ENCODE peak calls at places on chromosomes 16 and 17, in five cellular contexts. A is neuronal stem cell; D is aorta; C is left colon; W is stimulated activated naive CD8-positive, alpha-beta T cell treated with anti-CD3 and anti-CD28 coated beads, Interleukin-15, amount 100 ng/mL, for 72 hours. I is an unnamed sample.

GRCh38 chr17:6361733-6362132 is 73.2 kb downstream of the AIPL1 start:
- DNase-seq in A (no peak), D (no peak), C (no peak), W (no peak), I (no peak)

GRCh38 chr17:68533887-68534700 is 21.9 kb downstream of the PRKAR1A start:
- DNase-seq in A (no peak), D (no peak), C (no peak), W (no peak), I (no peak)

GRCh38 chr16:29943846-29944669 is 17.8 kb upstream of the TMEM219 start:
- DNase-seq in A (no peak), D (peak; percentile 66), C (peak; percentile 63), W (no peak), I (peak; percentile 87)

GRCh38 chr16:1019234-1019933 is 37.8 kb downstream of the SOX8 start:
- DNase-seq in A (peak; percentile 76), D (peak; percentile 92), C (no peak), W (no peak), I (no peak)

GRCh38 chr17:73888875-73889274 is 244.6 kb upstream of the SDK2 start:
- DNase-seq in A (no peak), D (no peak), C (peak; percentile 12), W (no peak), I (no peak)

GRCh38 chr17:46978489-46979022 is 497 bp downstream of the RPRML start:
- DNase-seq in A (peak; percentile 21), D (no peak), C (no peak), W (peak; percentile 20), I (no peak)

GRCh38 chr17:49363251-49363650 is 1.2 kb upstream of the ZNF652 start:
- DNase-seq in A (no peak), D (no peak), C (no peak), W (no peak), I (no peak)

GRCh38 chr16:20851601-20852000 is 45.3 kb downstream of the REXO5 start:
- DNase-seq in A (no peak), D (peak; percentile 90), C (peak; percentile 26), W (no peak), I (no peak)

GRCh38 chr16:351804-352520 is 561 bp downstream of the AXIN1 start:
- DNase-seq in A (no peak), D (no peak), C (peak; percentile 64), W (no peak), I (no peak)

GRCh38 chr16:25108054-25108453 is 3.5 kb upstream of the LCMT1 start:
- DNase-seq in A (no peak), D (no peak), C (peak; percentile 51), W (peak; percentile 46), I (no peak)

GRCh38 chr17:29581583-29582253 is 7.7 kb downstream of the GIT1 start:
- DNase-seq in A (no peak), D (no peak), C (peak; percentile 8), W (no peak), I (no peak)

GRCh38 chr16:83932304-83932703 is 20.7 kb upstream of the OSGIN1 start:
- DNase-seq in A (no peak), D (no peak), C (no peak), W (no peak), I (no peak)

GRCh38 chr17:72804949-72805348 is 287.5 kb downstream of the SLC39A11 start:
- DNase-seq in A (no peak), D (no peak), C (no peak), W (no peak), I (no peak)

I was measured in NT2/D1.